ENCODE peak calls at places on chromosomes 12 and 14, in nine cellular contexts. One of them, this sample, is unnamed.
A peak's percentile ranks its signal among the peaks of the same experiment; 100 is the strongest.

GRCh38 chr12:51753980-51754675 is 94.4 kb downstream of the FIGNL2 start:
- DNase-seq in lower leg skin: no peak
- DNase-seq in RWPE1: no peak
- DNase-seq in ovary: no peak
- DNase-seq in choroid plexus epithelial cell: no peak
- DNase-seq in tibial nerve: no peak
- DNase-seq in cardiac fibroblast: no peak
- DNase-seq in brain microvascular endothelial cell: no peak
- DNase-seq in Panc1: no peak
- DNase-seq in this sample: no peak

GRCh38 chr14:101836131-101836530 is 74.6 kb downstream of the PPP2R5C start:
- DNase-seq in lower leg skin: no peak
- DNase-seq in RWPE1: no peak
- DNase-seq in ovary: peak; percentile 67
- DNase-seq in choroid plexus epithelial cell: peak; percentile 62
- DNase-seq in tibial nerve: no peak
- DNase-seq in cardiac fibroblast: peak; percentile 46
- DNase-seq in brain microvascular endothelial cell: peak; percentile 7
- DNase-seq in Panc1: no peak
- DNase-seq in this sample: no peak

GRCh38 chr14:55237999-55238680 is 33.1 kb upstream of the FBXO34 start:
- DNase-seq in lower leg skin: no peak
- DNase-seq in RWPE1: no peak
- DNase-seq in ovary: no peak
- DNase-seq in choroid plexus epithelial cell: no peak
- DNase-seq in tibial nerve: no peak
- DNase-seq in cardiac fibroblast: no peak
- DNase-seq in brain microvascular endothelial cell: no peak
- DNase-seq in Panc1: no peak
- DNase-seq in this sample: no peak

GRCh38 chr14:92430686-92431085 is 82.9 kb upstream of the RIN3 start:
- DNase-seq in lower leg skin: no peak
- DNase-seq in RWPE1: no peak
- DNase-seq in ovary: no peak
- DNase-seq in choroid plexus epithelial cell: no peak
- DNase-seq in tibial nerve: no peak
- DNase-seq in cardiac fibroblast: no peak
- DNase-seq in brain microvascular endothelial cell: no peak
- DNase-seq in Panc1: no peak
- DNase-seq in this sample: no peak

GRCh38 chr12:56032006-56032405 is 9.7 kb upstream of the RPS26 start:
- DNase-seq in lower leg skin: no peak
- DNase-seq in RWPE1: no peak
- DNase-seq in ovary: no peak
- DNase-seq in choroid plexus epithelial cell: no peak
- DNase-seq in tibial nerve: no peak
- DNase-seq in cardiac fibroblast: no peak
- DNase-seq in brain microvascular endothelial cell: no peak
- DNase-seq in Panc1: no peak
- DNase-seq in this sample: no peak

GRCh38 chr12:79508622-79509021 is 182.1 kb downstream of the PAWR start:
- DNase-seq in lower leg skin: no peak
- DNase-seq in RWPE1: no peak
- DNase-seq in ovary: no peak
- DNase-seq in choroid plexus epithelial cell: no peak
- DNase-seq in tibial nerve: no peak
- DNase-seq in cardiac fibroblast: no peak
- DNase-seq in brain microvascular endothelial cell: no peak
- DNase-seq in Panc1: no peak
- DNase-seq in this sample: no peak

GRCh38 chr14:25118671-25119070 is 68.7 kb upstream of the STXBP6 start:
- DNase-seq in lower leg skin: no peak
- DNase-seq in RWPE1: no peak
- DNase-seq in ovary: no peak
- DNase-seq in choroid plexus epithelial cell: no peak
- DNase-seq in tibial nerve: no peak
- DNase-seq in cardiac fibroblast: no peak
- DNase-seq in brain microvascular endothelial cell: no peak
- DNase-seq in Panc1: no peak
- DNase-seq in this sample: no peak

GRCh38 chr14:105748204-105748578 is 221.8 kb downstream of the TMEM121 start:
- DNase-seq in lower leg skin: no peak
- DNase-seq in RWPE1: peak; percentile 19
- DNase-seq in ovary: no peak
- DNase-seq in choroid plexus epithelial cell: no peak
- DNase-seq in tibial nerve: no peak
- DNase-seq in cardiac fibroblast: peak; percentile 4
- DNase-seq in brain microvascular endothelial cell: no peak
- DNase-seq in Panc1: no peak
- DNase-seq in this sample: no peak

GRCh38 chr12:2205961-2206360 is 153.2 kb downstream of the CACNA1C start:
- DNase-seq in lower leg skin: no peak
- DNase-seq in RWPE1: no peak
- DNase-seq in ovary: no peak
- DNase-seq in choroid plexus epithelial cell: no peak
- DNase-seq in tibial nerve: no peak
- DNase-seq in cardiac fibroblast: no peak
- DNase-seq in brain microvascular endothelial cell: no peak
- DNase-seq in Panc1: no peak
- DNase-seq in this sample: no peak
- TF ChIP-seq CTCF in lower leg skin: no peak
- TF ChIP-seq CTCF in RWPE1: no peak
- TF ChIP-seq CTCF in ovary: no peak
- TF ChIP-seq CTCF in choroid plexus epithelial cell: no peak
- TF ChIP-seq CTCF in tibial nerve: no peak
- TF ChIP-seq CTCF in cardiac fibroblast: no peak
- TF ChIP-seq CTCF in brain microvascular endothelial cell: no peak
- TF ChIP-seq CTCF in Panc1: no peak
- TF ChIP-seq CTCF in this sample: no peak

DNA sequence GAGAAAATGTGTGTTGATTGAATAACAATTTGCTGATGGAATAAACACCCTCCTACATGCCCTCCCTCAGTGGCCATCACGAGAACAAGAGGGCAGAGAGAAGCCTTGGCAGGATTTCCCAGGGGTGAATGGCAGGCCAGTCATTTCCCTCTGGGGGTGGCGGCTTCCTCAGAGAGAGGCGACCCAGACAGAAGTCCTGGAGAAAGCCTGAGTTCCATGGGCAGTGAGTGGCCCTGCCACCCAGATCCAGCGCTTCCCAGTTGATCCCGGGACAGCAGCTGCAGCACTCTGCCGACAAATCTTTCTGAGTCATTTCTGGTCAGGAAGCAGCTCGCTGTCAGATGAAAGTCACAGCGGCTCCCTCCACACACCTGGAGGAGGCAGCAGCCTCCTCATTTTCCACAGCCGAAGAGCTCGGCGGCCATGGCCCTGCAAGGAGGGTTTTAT is 123.0 kb downstream of the SCARB1 start:
- DNase-seq in lower leg skin: no peak
- DNase-seq in RWPE1: peak; percentile 49
- DNase-seq in ovary: no peak
- DNase-seq in choroid plexus epithelial cell: peak; percentile 43
- DNase-seq in tibial nerve: no peak
- DNase-seq in cardiac fibroblast: peak; percentile 63
- DNase-seq in brain microvascular endothelial cell: no peak
- DNase-seq in Panc1: no peak
- DNase-seq in this sample: no peak
- TF ChIP-seq CTCF in lower leg skin: no peak
- TF ChIP-seq CTCF in RWPE1: no peak
- TF ChIP-seq CTCF in ovary: no peak
- TF ChIP-seq CTCF in choroid plexus epithelial cell: peak; percentile 18
- TF ChIP-seq CTCF in tibial nerve: no peak
- TF ChIP-seq CTCF in cardiac fibroblast: no peak
- TF ChIP-seq CTCF in brain microvascular endothelial cell: peak; percentile 34
- TF ChIP-seq CTCF in Panc1: no peak
- TF ChIP-seq CTCF in this sample: no peak

GRCh38 chr12:125140918-125141573 is 75.8 kb downstream of the AACS start:
- DNase-seq in lower leg skin: no peak
- DNase-seq in RWPE1: peak; percentile 88
- DNase-seq in ovary: no peak
- DNase-seq in choroid plexus epithelial cell: peak; percentile 68
- DNase-seq in tibial nerve: no peak
- DNase-seq in cardiac fibroblast: peak; percentile 81
- DNase-seq in brain microvascular endothelial cell: peak; percentile 74
- DNase-seq in Panc1: peak; percentile 22
- DNase-seq in this sample: no peak
- TF ChIP-seq CTCF in lower leg skin: no peak
- TF ChIP-seq CTCF in RWPE1: no peak
- TF ChIP-seq CTCF in ovary: no peak
- TF ChIP-seq CTCF in choroid plexus epithelial cell: no peak
- TF ChIP-seq CTCF in tibial nerve: no peak
- TF ChIP-seq CTCF in cardiac fibroblast: no peak
- TF ChIP-seq CTCF in brain microvascular endothelial cell: no peak
- TF ChIP-seq CTCF in Panc1: no peak
- TF ChIP-seq CTCF in this sample: no peak

DNA sequence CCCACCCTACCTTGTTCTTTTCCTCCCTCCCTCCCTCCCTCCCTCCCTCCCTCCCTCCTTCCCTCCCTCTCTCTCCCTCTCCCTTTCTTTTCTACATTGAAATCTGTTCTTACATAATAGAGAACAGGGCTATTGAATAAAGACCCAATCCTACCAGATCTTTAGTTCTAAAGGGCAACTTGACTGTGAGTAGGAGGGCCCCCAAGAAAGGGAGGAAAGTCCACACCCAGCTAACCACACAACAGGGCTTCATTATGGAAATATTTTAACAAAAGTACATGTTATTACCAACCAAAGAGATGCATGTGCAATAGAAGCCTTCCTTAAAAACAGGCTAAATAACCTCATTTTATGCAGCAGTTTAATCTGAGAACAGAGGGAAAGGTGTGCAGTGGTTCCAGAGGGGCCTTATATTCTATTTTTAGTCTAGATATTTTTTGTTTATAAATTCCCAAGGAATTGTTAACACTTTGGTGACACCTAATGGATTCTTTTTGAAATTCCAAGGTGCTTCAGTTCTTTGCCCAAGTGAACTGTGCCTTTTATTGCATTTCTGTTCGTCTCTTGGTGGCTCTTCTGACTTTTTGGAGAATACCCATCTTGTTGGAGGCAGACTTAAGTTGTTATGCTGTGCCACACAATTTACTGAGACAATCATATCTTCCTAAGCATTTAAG is 63.0 kb downstream of the GNS start:
- DNase-seq in lower leg skin: no peak
- DNase-seq in RWPE1: peak; percentile 36
- DNase-seq in ovary: no peak
- DNase-seq in choroid plexus epithelial cell: peak; percentile 62
- DNase-seq in tibial nerve: no peak
- DNase-seq in cardiac fibroblast: peak; percentile 63
- DNase-seq in brain microvascular endothelial cell: no peak
- DNase-seq in Panc1: no peak
- DNase-seq in this sample: no peak
- TF ChIP-seq CTCF in lower leg skin: no peak
- TF ChIP-seq CTCF in RWPE1: peak; percentile 47
- TF ChIP-seq CTCF in ovary: peak; percentile 22
- TF ChIP-seq CTCF in choroid plexus epithelial cell: peak; percentile 39
- TF ChIP-seq CTCF in tibial nerve: peak; percentile 14
- TF ChIP-seq CTCF in cardiac fibroblast: peak; percentile 21
- TF ChIP-seq CTCF in brain microvascular endothelial cell: peak; percentile 34
- TF ChIP-seq CTCF in Panc1: peak; percentile 47
- TF ChIP-seq CTCF in this sample: no peak

GRCh38 chr14:22509751-22510300 is 79.2 kb downstream of the DAD1 start:
- DNase-seq in lower leg skin: no peak
- DNase-seq in RWPE1: no peak
- DNase-seq in ovary: no peak
- DNase-seq in choroid plexus epithelial cell: no peak
- DNase-seq in tibial nerve: no peak
- DNase-seq in cardiac fibroblast: no peak
- DNase-seq in brain microvascular endothelial cell: no peak
- DNase-seq in Panc1: no peak
- DNase-seq in this sample: no peak
- TF ChIP-seq CTCF in lower leg skin: no peak
- TF ChIP-seq CTCF in RWPE1: no peak
- TF ChIP-seq CTCF in ovary: no peak
- TF ChIP-seq CTCF in choroid plexus epithelial cell: no peak
- TF ChIP-seq CTCF in tibial nerve: no peak
- TF ChIP-seq CTCF in cardiac fibroblast: no peak
- TF ChIP-seq CTCF in brain microvascular endothelial cell: no peak
- TF ChIP-seq CTCF in Panc1: no peak
- TF ChIP-seq CTCF in this sample: no peak

This sample was measured in lung.